ENCODE peak calls at places on chromosomes 7 and 10, in six cellular contexts. I, N, G, S, M and C are unnamed samples.

GRCh38 chr7:100681491-100682227 is 8.1 kb downstream of the GNB2 start:
- DNase-seq in I (peak; percentile 47), N (no peak), G (no peak), S (no peak), M (no peak), C (no peak)

GRCh38 chr10:117360994-117361667 is 14.1 kb downstream of the PDZD8 start:
- DNase-seq in I (no peak), N (no peak), G (no peak), S (no peak), M (no peak), C (no peak)

GRCh38 chr7:41573017-41573416 is 129.9 kb downstream of the INHBA start:
- DNase-seq in I (no peak), N (no peak), G (peak; percentile 64), S (no peak), M (no peak), C (no peak)

GRCh38 chr7:157004050-157004838 is 6.2 kb downstream of the MNX1 start:
- DNase-seq in I (no peak), N (no peak), G (no peak), S (no peak), M (no peak), C (no peak)

GRCh38 chr10:9823268-9823930 is 1194.3 kb upstream of the CELF2 start:
- DNase-seq in I (no peak), N (no peak), G (no peak), S (no peak), M (no peak), C (no peak)

GRCh38 chr10:7239312-7239985 is 171.4 kb downstream of the SFMBT2 start:
- DNase-seq in I (no peak), N (no peak), G (no peak), S (no peak), M (no peak), C (no peak)

GRCh38 chr7:100515072-100515532 is 23.9 kb upstream of the AGFG2 start:
- DNase-seq in I (no peak), N (no peak), G (no peak), S (no peak), M (no peak), C (no peak)

GRCh38 chr10:50629495-50630122 is 5.9 kb upstream of the SGMS1 start:
- DNase-seq in I (no peak), N (no peak), G (no peak), S (no peak), M (no peak), C (no peak)

GRCh38 chr10:113037222-113037621 is 87.2 kb downstream of the TCF7L2 start:
- DNase-seq in I (no peak), N (no peak), G (no peak), S (no peak), M (no peak), C (no peak)

GRCh38 chr10:49844775-49845561 is 82.8 kb upstream of the OGDHL start:
- DNase-seq in I (no peak), N (no peak), G (no peak), S (no peak), M (no peak), C (no peak)

GRCh38 chr7:102273749-102274712 is 12.6 kb upstream of the SH2B2 start:
- DNase-seq in I (peak; percentile 91), N (no peak), G (peak; percentile 55), S (no peak), M (peak; percentile 29), C (no peak)

GRCh38 chr10:5965266-5965665 is 12.1 kb downstream of the IL15RA start:
- DNase-seq in I (no peak), N (no peak), G (no peak), S (no peak), M (no peak), C (peak; percentile 13)

GRCh38 chr10:23702977-23703414 is 264.1 kb downstream of the OTUD1 start:
- DNase-seq in I (no peak), N (peak; percentile 41), G (peak; percentile 76), S (peak; percentile 42), M (peak; percentile 72), C (peak; percentile 62)

GRCh38 chr7:102992820-102993531 is 80.2 kb downstream of the LRRC17 start:
- DNase-seq in I (no peak), N (no peak), G (peak; percentile 33), S (no peak), M (no peak), C (no peak)

GRCh38 chr7:8151161-8151560 is 110.8 kb downstream of the ICA1 start:
- DNase-seq in I (no peak), N (no peak), G (no peak), S (no peak), M (no peak), C (peak; percentile 52)

GRCh38 chr10:131909929-131910328 is 9.1 kb downstream of the PPP2R2D start:
- DNase-seq in I (no peak), N (no peak), G (no peak), S (no peak), M (no peak), C (no peak)

GRCh38 chr7:108193593-108194498 is 63.7 kb upstream of the LAMB4 start:
- DNase-seq in I (no peak), N (no peak), G (peak; percentile 25), S (no peak), M (no peak), C (no peak)

GRCh38 chr7:65946895-65947294 is 35.1 kb downstream of the GUSB start:
- DNase-seq in I (no peak), N (no peak), G (peak; percentile 71), S (no peak), M (no peak), C (peak; percentile 39)

GRCh38 chr7:107387573-107388219 is 82.2 kb upstream of the GPR22 start:
- DNase-seq in I (no peak), N (no peak), G (no peak), S (no peak), M (no peak), C (no peak)

GRCh38 chr10:121899727-121900126 is 28.1 kb downstream of the ATE1 start:
- DNase-seq in I (no peak), N (no peak), G (no peak), S (no peak), M (no peak), C (no peak)

GRCh38 chr10:61754553-61755540 is 92.1 kb downstream of the CABCOCO1 start:
- DNase-seq in I (no peak), N (no peak), G (no peak), S (no peak), M (no peak), C (no peak)

GRCh38 chr10:129926066-129927055 is 37.7 kb downstream of the EBF3 start:
- DNase-seq in I (peak; percentile 33), N (no peak), G (no peak), S (no peak), M (no peak), C (no peak)

GRCh38 chr7:73967832-73968295 is 60.1 kb upstream of the ELN start:
- DNase-seq in I (no peak), N (peak; percentile 10), G (no peak), S (no peak), M (no peak), C (no peak)

GRCh38 chr10:7258948-7259523 is 151.8 kb downstream of the SFMBT2 start:
- DNase-seq in I (no peak), N (no peak), G (no peak), S (peak; percentile 65), M (peak; percentile 33), C (no peak)

GRCh38 chr10:61786728-61787127 is 114.8 kb upstream of the ARID5B start:
- DNase-seq in I (no peak), N (no peak), G (peak; percentile 52), S (no peak), M (no peak), C (no peak)

DNA sequence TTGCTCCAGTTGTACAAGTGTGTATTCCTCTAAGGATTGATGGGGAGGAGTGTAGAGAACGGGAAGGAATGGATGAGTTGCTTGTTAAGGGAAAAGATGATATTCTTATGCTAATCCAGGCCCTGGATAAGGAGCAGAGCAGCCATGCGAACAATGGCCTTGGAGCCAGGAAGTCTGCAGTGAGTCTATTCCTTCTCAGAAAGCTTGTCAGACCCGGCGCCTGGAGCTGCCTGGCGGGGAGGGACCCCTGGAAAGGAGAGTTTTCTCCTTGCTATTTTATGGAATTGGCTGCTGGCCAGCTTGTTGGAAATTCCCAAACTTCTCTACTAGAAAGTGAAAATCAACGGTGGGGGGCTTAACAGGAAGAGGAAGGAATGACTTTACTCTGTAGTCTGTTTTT is 89.1 kb downstream of the MMRN2 start:
- DNase-seq in I (no peak), N (no peak), G (no peak), S (no peak), M (no peak), C (peak; percentile 66)
- H3K27ac ChIP-seq in I (no peak overlapping the region), N (no peak overlapping the region), G (peak overlapping the region; percentile 91), S (no peak overlapping the region), M (no peak overlapping the region), C (peak overlapping the region; percentile 16)

GRCh38 chr10:34580643-34581042 is 234.5 kb downstream of the PARD3 start:
- DNase-seq in I (no peak), N (no peak), G (no peak), S (no peak), M (no peak), C (no peak)

GRCh38 chr10:34581871-34582532 is 233.1 kb downstream of the PARD3 start:
- DNase-seq in I (no peak), N (no peak), G (no peak), S (no peak), M (no peak), C (no peak)

GRCh38 chr10:34578468-34578867 is 236.6 kb downstream of the PARD3 start:
- DNase-seq in I (no peak), N (no peak), G (no peak), S (no peak), M (no peak), C (no peak)

GRCh38 chr10:34576789-34577188 is 238.3 kb downstream of the PARD3 start:
- DNase-seq in I (no peak), N (no peak), G (no peak), S (no peak), M (no peak), C (no peak)

GRCh38 chr10:34580214-34580613 is 234.9 kb downstream of the PARD3 start:
- DNase-seq in I (no peak), N (no peak), G (no peak), S (no peak), M (no peak), C (no peak)
- H3K27ac ChIP-seq in I (no peak overlapping the region), N (no peak overlapping the region), G (no peak overlapping the region), S (no peak overlapping the region), M (no peak overlapping the region), C (no peak overlapping the region)

GRCh38 chr10:24851595-24851994 is 100.8 kb downstream of the PRTFDC1 start:
- DNase-seq in I (no peak), N (no peak), G (no peak), S (peak; percentile 4), M (no peak), C (no peak)
- H3K27ac ChIP-seq in I (no peak overlapping the region), N (no peak overlapping the region), G (no peak overlapping the region), S (no peak overlapping the region), M (no peak overlapping the region), C (no peak overlapping the region)

GRCh38 chr10:84404783-84405182 is 76.4 kb downstream of the CCSER2 start:
- DNase-seq in I (no peak), N (no peak), G (no peak), S (no peak), M (no peak), C (no peak)

GRCh38 chr10:84405662-84406061 is 77.3 kb downstream of the CCSER2 start:
- DNase-seq in I (no peak), N (no peak), G (no peak), S (no peak), M (no peak), C (no peak)

GRCh38 chr10:84406592-84406991 is 78.2 kb downstream of the CCSER2 start:
- DNase-seq in I (no peak), N (no peak), G (no peak), S (no peak), M (no peak), C (no peak)

GRCh38 chr10:84397735-84398144 is 69.4 kb downstream of the CCSER2 start:
- DNase-seq in I (no peak), N (no peak), G (no peak), S (no peak), M (no peak), C (no peak)

GRCh38 chr10:84401838-84402611 is 73.6 kb downstream of the CCSER2 start:
- DNase-seq in I (no peak), N (no peak), G (peak; percentile 99), S (no peak), M (no peak), C (no peak)
- H3K27ac ChIP-seq in I (no peak overlapping the region), N (no peak overlapping the region), G (peak overlapping the region; percentile 79), S (no peak overlapping the region), M (no peak overlapping the region), C (no peak overlapping the region)